ENCODE peak calls at places on chromosome 17, in five cellular contexts. One of them, this sample, is unnamed.

GRCh38 chr17:57603978-57604377 is 141.1 kb downstream of the CCDC182 start:
- DNase-seq in A549: no peak
- DNase-seq in K562: no peak
- DNase-seq in H1: no peak
- DNase-seq in HepG2: no peak
- DNase-seq in this sample: peak; percentile 79

GRCh38 chr17:43905985-43906852 is 1.1 kb downstream of the MPP2 start:
- DNase-seq in A549: peak; percentile 54
- DNase-seq in K562: peak; percentile 31
- DNase-seq in H1: peak; percentile 90
- DNase-seq in HepG2: peak; percentile 47
- DNase-seq in this sample: no peak

GRCh38 chr17:66494023-66494803 is 191.8 kb downstream of the PRKCA start:
- DNase-seq in A549: peak; percentile 82
- DNase-seq in K562: peak; percentile 75
- DNase-seq in H1: no peak
- DNase-seq in HepG2: no peak
- DNase-seq in this sample: no peak

GRCh38 chr17:19677736-19678379 is 29.3 kb downstream of the ALDH3A2 start:
- DNase-seq in A549: no peak
- DNase-seq in K562: no peak
- DNase-seq in H1: no peak
- DNase-seq in HepG2: no peak
- DNase-seq in this sample: no peak

GRCh38 chr17:19348806-19349205 is 13.7 kb downstream of the B9D1 start:
- DNase-seq in A549: no peak
- DNase-seq in K562: no peak
- DNase-seq in H1: no peak
- DNase-seq in HepG2: no peak
- DNase-seq in this sample: no peak

GRCh38 chr17:55420067-55420775 is 1.4 kb downstream of the MMD start:
- DNase-seq in A549: no peak
- DNase-seq in K562: no peak
- DNase-seq in H1: no peak
- DNase-seq in HepG2: no peak
- DNase-seq in this sample: no peak

GRCh38 chr17:50882851-50883250 is 16.7 kb upstream of the TOB1 start:
- DNase-seq in A549: peak; percentile 68
- DNase-seq in K562: no peak
- DNase-seq in H1: no peak
- DNase-seq in HepG2: no peak
- DNase-seq in this sample: no peak

GRCh38 chr17:43880420-43880991 is 26.8 kb downstream of the MPP2 start:
- DNase-seq in A549: peak; percentile 94
- DNase-seq in K562: peak; percentile 75
- DNase-seq in H1: peak; percentile 86
- DNase-seq in HepG2: peak; percentile 61
- DNase-seq in this sample: no peak

GRCh38 chr17:64599187-64599676 is 62.9 kb downstream of the SMURF2 start:
- DNase-seq in A549: no peak
- DNase-seq in K562: peak; percentile 71
- DNase-seq in H1: no peak
- DNase-seq in HepG2: no peak
- DNase-seq in this sample: no peak

GRCh38 chr17:62627904-62628603 is 584 bp downstream of the MRC2 start:
- DNase-seq in A549: peak; percentile 55
- DNase-seq in K562: peak; percentile 40
- DNase-seq in H1: no peak
- DNase-seq in HepG2: no peak
- DNase-seq in this sample: no peak

GRCh38 chr17:33929181-33929724 is 325.8 kb upstream of the CCL2 start:
- DNase-seq in A549: no peak
- DNase-seq in K562: no peak
- DNase-seq in H1: peak; percentile 65
- DNase-seq in HepG2: no peak
- DNase-seq in this sample: no peak

GRCh38 chr17:44850025-44850424 is 2.3 kb downstream of the HIGD1B start:
- DNase-seq in A549: no peak
- DNase-seq in K562: no peak
- DNase-seq in H1: no peak
- DNase-seq in HepG2: no peak
- DNase-seq in this sample: no peak

DNA sequence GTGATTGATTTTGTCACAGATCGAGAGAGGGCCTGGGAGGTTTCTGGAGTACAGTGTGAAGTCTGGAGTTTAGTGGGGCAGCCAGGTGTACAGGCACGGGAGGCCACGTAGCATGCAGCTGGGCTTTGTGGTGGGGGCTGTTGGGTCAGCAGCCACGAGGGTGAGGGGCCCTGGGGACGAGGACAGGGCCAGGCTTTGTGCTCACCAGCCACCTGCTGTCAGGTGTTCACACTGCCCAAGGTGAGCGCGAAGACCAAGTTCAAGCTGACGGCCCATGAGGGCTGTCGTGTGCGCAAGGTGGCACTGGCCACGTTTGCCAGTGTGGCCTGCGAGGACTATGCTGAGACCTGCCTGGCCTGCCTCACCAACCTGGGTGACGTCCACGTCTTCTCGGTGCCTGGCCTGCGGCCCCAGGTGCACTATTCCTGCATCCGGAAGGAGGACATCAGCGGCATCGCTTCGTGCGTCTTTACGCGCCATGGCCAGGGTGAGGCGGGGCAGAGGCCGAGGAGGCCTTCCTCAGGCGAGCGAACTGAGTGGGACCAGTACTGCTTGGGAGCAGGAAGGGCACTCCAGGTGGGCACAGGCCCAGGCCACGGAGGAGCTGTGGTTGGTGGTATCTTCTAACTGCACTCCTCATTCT is 15.9 kb downstream of the LLGL1 start:
- DNase-seq in A549: no peak
- DNase-seq in K562: no peak
- DNase-seq in H1: peak; percentile 59
- DNase-seq in HepG2: no peak
- DNase-seq in this sample: no peak
- TF ChIP-seq HDAC2 in A549: no peak
- TF ChIP-seq HDAC2 in K562: no peak
- TF ChIP-seq HDAC2 in H1: no peak
- TF ChIP-seq HDAC2 in HepG2: no peak
- TF ChIP-seq HDAC2 in this sample: no peak

DNA sequence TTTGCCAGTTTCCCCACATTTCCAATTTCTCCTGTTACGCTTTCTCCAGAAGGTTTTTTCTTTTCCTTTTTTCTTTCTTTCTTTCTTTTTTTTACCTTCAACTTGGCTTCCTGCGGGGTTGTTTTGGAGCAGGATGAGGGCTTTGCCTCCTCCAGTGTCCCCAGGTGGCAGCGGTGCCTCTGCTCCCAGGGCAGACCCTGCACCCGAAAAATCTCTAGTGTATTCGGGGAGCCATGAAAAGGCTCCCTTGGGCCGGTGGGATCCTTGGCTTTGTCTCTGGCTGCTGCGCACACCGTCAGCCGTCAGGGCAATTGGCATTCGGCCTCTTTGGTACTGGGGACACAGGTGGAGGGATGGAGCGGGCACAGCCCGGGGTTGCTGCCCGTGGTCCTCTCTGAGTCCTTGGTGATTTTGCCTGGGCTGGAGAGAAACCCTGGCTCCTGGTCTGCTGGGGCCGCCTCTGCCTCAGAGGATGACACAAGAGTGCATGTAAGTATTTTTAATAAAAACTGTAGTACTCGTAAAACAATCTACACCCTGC is 846 bp downstream of the ITGB3 start:
- DNase-seq in A549: no peak
- DNase-seq in K562: no peak
- DNase-seq in H1: no peak
- DNase-seq in HepG2: no peak
- DNase-seq in this sample: no peak
- H3K27ac ChIP-seq in A549: peak overlapping the region; percentile 39
- H3K27ac ChIP-seq in K562: no peak overlapping the region
- H3K27ac ChIP-seq in H1: no peak overlapping the region
- H3K27ac ChIP-seq in HepG2: no peak overlapping the region
- H3K27ac ChIP-seq in this sample: no peak overlapping the region

GRCh38 chr17:1386265-1386664 is 13.8 kb downstream of the YWHAE start:
- DNase-seq in A549: no peak
- DNase-seq in K562: no peak
- DNase-seq in H1: no peak
- DNase-seq in HepG2: no peak
- DNase-seq in this sample: no peak
- TF ChIP-seq HDAC2 in A549: no peak
- TF ChIP-seq HDAC2 in K562: no peak
- TF ChIP-seq HDAC2 in H1: no peak
- TF ChIP-seq HDAC2 in HepG2: no peak
- TF ChIP-seq HDAC2 in this sample: no peak

DNA sequence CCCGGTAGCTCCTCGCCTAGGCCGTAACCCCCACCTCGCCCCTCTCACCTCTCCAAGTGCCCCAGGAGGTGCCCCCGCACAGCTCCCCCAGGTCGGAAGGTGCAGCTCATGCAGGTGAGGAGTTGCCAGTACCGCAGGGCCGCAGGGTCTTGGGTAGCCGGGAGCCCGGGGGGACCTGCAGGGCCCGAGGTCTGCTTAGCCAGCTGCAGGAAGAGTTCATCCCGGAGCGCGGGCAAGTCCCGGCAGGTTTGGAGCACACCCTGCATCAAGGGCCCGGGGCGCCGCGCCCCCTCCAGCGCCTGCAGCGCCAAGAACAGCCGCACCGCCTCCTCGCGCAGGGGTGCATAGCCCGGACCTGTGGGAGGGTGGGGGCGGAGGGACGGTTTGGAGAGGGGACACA is 4.8 kb downstream of the PLEKHH3 start:
- DNase-seq in A549: no peak
- DNase-seq in K562: no peak
- DNase-seq in H1: no peak
- DNase-seq in HepG2: no peak
- DNase-seq in this sample: no peak
- H3K27ac ChIP-seq in A549: no peak overlapping the region
- H3K27ac ChIP-seq in K562: no peak overlapping the region
- H3K27ac ChIP-seq in H1: no peak overlapping the region
- H3K27ac ChIP-seq in HepG2: no peak overlapping the region
- H3K27ac ChIP-seq in this sample: no peak overlapping the region

DNA sequence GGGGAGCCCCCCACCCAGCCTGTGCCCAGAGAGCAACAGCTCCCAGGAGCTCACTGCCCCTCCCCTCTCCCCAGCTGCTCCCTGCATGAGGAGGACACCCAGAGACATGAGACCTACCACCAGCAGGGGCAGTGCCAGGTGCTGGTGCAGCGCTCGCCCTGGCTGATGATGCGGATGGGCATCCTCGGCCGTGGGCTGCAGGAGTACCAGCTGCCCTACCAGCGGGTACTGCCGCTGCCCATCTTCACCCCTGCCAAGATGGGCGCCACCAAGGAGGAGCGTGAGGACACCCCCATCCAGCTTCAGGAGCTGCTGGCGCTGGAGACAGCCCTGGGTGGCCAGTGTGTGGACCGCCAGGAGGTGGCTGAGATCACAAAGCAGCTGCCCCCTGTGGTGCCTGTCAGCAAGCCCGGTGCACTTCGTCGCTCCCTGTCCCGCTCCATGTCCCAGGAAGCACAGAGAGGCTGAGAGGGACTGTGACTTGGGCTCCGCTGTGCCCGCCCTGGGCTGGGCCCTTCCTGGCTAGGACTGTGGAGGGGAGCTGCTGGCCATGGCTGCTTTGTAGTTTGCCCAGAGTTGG is 583 bp downstream of the TCAP start:
- DNase-seq in A549: peak; percentile 91
- DNase-seq in K562: no peak
- DNase-seq in H1: no peak
- DNase-seq in HepG2: no peak
- DNase-seq in this sample: no peak
- TF ChIP-seq HDAC2 in A549: no peak
- TF ChIP-seq HDAC2 in K562: no peak
- TF ChIP-seq HDAC2 in H1: no peak
- TF ChIP-seq HDAC2 in HepG2: no peak
- TF ChIP-seq HDAC2 in this sample: no peak

DNA sequence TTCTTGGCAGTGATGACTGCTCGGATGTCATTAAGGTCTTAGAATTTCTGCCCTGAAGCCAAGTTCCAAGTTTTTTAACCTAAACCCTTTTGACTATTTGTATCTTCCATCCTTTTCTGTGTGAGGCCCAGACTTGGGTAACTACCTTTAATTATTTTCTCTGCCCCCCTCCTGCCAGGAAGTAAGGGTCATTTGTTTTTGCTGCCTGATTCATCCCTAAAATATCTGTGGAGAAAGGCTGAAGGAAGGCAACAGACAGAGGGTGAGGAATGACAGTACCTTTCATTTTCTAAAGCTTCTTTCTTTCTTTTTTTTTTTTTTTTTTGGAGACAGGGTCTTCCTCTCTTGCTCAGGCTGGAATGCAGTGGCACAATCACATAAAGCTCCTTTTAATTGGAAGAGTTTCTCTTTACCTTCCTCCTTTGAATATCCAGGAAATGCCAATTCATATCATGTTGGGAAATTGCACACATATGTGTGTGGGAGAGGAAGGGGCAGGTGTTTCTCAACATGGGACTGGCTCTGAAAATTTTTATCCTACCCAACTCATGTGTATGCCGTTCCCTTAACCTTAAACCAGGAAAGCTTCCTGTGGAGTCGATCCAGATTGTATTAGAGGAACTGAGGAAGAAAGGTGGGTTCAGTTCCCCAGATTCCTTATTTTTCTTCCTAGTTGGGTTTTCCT is 959 bp downstream of the VPS25 start:
- DNase-seq in A549: no peak
- DNase-seq in K562: no peak
- DNase-seq in H1: no peak
- DNase-seq in HepG2: peak; percentile 49
- DNase-seq in this sample: no peak
- H3K27ac ChIP-seq in A549: peak overlapping the region; percentile 80
- H3K27ac ChIP-seq in K562: peak overlapping the region; percentile 85
- H3K27ac ChIP-seq in H1: no peak overlapping the region
- H3K27ac ChIP-seq in HepG2: peak overlapping the region; percentile 66
- H3K27ac ChIP-seq in this sample: peak overlapping the region; percentile 86

GRCh38 chr17:80261895-80262279 is 1.2 kb downstream of the RNF213 start:
- DNase-seq in A549: no peak
- DNase-seq in K562: no peak
- DNase-seq in H1: no peak
- DNase-seq in HepG2: no peak
- DNase-seq in this sample: no peak
- TF ChIP-seq HDAC2 in A549: no peak
- TF ChIP-seq HDAC2 in K562: peak; percentile 43
- TF ChIP-seq HDAC2 in H1: peak; percentile 60
- TF ChIP-seq HDAC2 in HepG2: no peak
- TF ChIP-seq HDAC2 in this sample: no peak